ENCODE peak calls at places on chromosomes 12 and 14, in nine cellular contexts. Y, D, W, A, B, N, E, K and J are unnamed samples.

GRCh38 chr14:99432491-99432890 is 48.2 kb downstream of the SETD3 start:
- DNase-seq in Y (no peak), D (no peak), W (peak), A (no peak), B (no peak), N (no peak), E (no peak), K (no peak), J (no peak)

GRCh38 chr12:45415393-45415817 is 199.5 kb downstream of the ANO6 start:
- DNase-seq in Y (no peak), D (no peak), W (peak), A (peak), B (peak), N (peak), E (no peak), K (no peak), J (peak)

GRCh38 chr14:73861060-73861459 is 9.4 kb downstream of the PTGR2 start:
- DNase-seq in Y (no peak), D (no peak), W (no peak), A (no peak), B (no peak), N (no peak), E (no peak), K (no peak), J (no peak)

GRCh38 chr12:76311796-76312195 is 36.4 kb downstream of the BBS10 start:
- DNase-seq in Y (no peak), D (no peak), W (peak), A (no peak), B (no peak), N (no peak), E (no peak), K (no peak), J (peak)

GRCh38 chr12:39803151-39803550 is 183.5 kb upstream of the ABCD2 start:
- DNase-seq in Y (no peak), D (no peak), W (no peak), A (no peak), B (no peak), N (no peak), E (no peak), K (no peak), J (no peak)

GRCh38 chr12:21788089-21788983 is 13.8 kb upstream of the KCNJ8 start:
- DNase-seq in Y (no peak), D (no peak), W (no peak), A (no peak), B (no peak), N (no peak), E (no peak), K (no peak), J (no peak)

GRCh38 chr12:95231190-95231589 is 13.6 kb downstream of the VEZT start:
- DNase-seq in Y (no peak), D (no peak), W (no peak), A (no peak), B (no peak), N (peak), E (no peak), K (no peak), J (no peak)

GRCh38 chr12:131793623-131794022 is 34.6 kb upstream of the MMP17 start:
- DNase-seq in Y (no peak), D (no peak), W (peak), A (no peak), B (no peak), N (no peak), E (no peak), K (no peak), J (peak)

GRCh38 chr14:105072381-105072861 is 7.2 kb upstream of the GPR132 start:
- DNase-seq in Y (no peak), D (no peak), W (no peak), A (no peak), B (no peak), N (no peak), E (peak), K (no peak), J (no peak)

GRCh38 chr12:120228291-120229070 is 27.6 kb upstream of the RPLP0 start:
- DNase-seq in Y (peak), D (peak), W (peak), A (peak), B (peak), N (peak), E (peak), K (peak), J (peak)

GRCh38 chr12:25364529-25365339 is 114.0 kb upstream of the KRAS start:
- DNase-seq in Y (no peak), D (no peak), W (no peak), A (no peak), B (no peak), N (no peak), E (no peak), K (no peak), J (no peak)

GRCh38 chr12:1013618-1014489 is 22.8 kb downstream of the ERC1 start:
- DNase-seq in Y (no peak), D (no peak), W (peak), A (peak), B (no peak), N (peak), E (no peak), K (no peak), J (no peak)

GRCh38 chr12:38664661-38665269 is 240.6 kb downstream of the CPNE8 start:
- DNase-seq in Y (peak), D (no peak), W (peak), A (no peak), B (peak), N (no peak), E (no peak), K (no peak), J (peak)

GRCh38 chr12:3225154-3225795 is 148.1 kb downstream of the TSPAN9 start:
- DNase-seq in Y (no peak), D (no peak), W (peak), A (no peak), B (no peak), N (peak), E (no peak), K (no peak), J (no peak)

GRCh38 chr12:40286583-40286982 is 61.8 kb downstream of the LRRK2 start:
- DNase-seq in Y (no peak), D (no peak), W (peak), A (no peak), B (no peak), N (no peak), E (no peak), K (no peak), J (no peak)

GRCh38 chr12:42326466-42327226 is 679 bp downstream of the PPHLN1 start:
- DNase-seq in Y (peak), D (no peak), W (peak), A (no peak), B (peak), N (peak), E (no peak), K (peak), J (peak)